ENCODE peak calls at places on chromosomes 11 and 22, in five cellular contexts. One of them, this sample, is unnamed. For H3K27me3 and H3K4me1, the result is how much of the 10 kb centered on the place peaks cover.

GRCh38 chr22:39543095-39543494 is 10.5 kb upstream of the RPS19BP1 start:
- DNase-seq in neural progenitor cell: peak
- DNase-seq in HAP-1: peak
- DNase-seq in SK-N-SH: peak
- DNase-seq in right cardiac atrium: no peak
- DNase-seq in this sample: no peak

GRCh38 chr11:122242731-122243130 is 126.7 kb upstream of the BLID start:
- DNase-seq in right cardiac atrium: no peak
- DNase-seq in SK-N-SH: no peak
- DNase-seq in neural progenitor cell: no peak
- DNase-seq in HAP-1: no peak
- DNase-seq in this sample: no peak

GRCh38 chr11:47858169-47858543 is 10.0 kb upstream of the NUP160 start:
- DNase-seq in right cardiac atrium: no peak
- DNase-seq in HAP-1: no peak
- DNase-seq in SK-N-SH: no peak
- DNase-seq in neural progenitor cell: no peak
- DNase-seq in this sample: no peak

GRCh38 chr11:3105791-3106735 is 48.8 kb upstream of the CARS1 start:
- DNase-seq in SK-N-SH: peak
- DNase-seq in neural progenitor cell: no peak
- DNase-seq in right cardiac atrium: peak
- DNase-seq in HAP-1: peak
- DNase-seq in this sample: no peak

GRCh38 chr11:28529540-28530410 is 421.6 kb downstream of the METTL15 start:
- DNase-seq in SK-N-SH: peak
- DNase-seq in neural progenitor cell: peak
- DNase-seq in right cardiac atrium: no peak
- DNase-seq in HAP-1: peak
- DNase-seq in this sample: no peak

GRCh38 chr11:33310720-33311500 is 53.7 kb downstream of the HIPK3 start:
- DNase-seq in right cardiac atrium: no peak
- DNase-seq in neural progenitor cell: peak
- DNase-seq in SK-N-SH: no peak
- DNase-seq in HAP-1: peak
- DNase-seq in this sample: no peak

GRCh38 chr11:44992181-44992582 is 41.5 kb upstream of the TP53I11 start:
- DNase-seq in HAP-1: no peak
- DNase-seq in right cardiac atrium: no peak
- DNase-seq in neural progenitor cell: no peak
- DNase-seq in SK-N-SH: no peak
- DNase-seq in this sample: no peak

GRCh38 chr11:34609187-34609751 is 11.6 kb upstream of the EHF start:
- DNase-seq in neural progenitor cell: no peak
- DNase-seq in SK-N-SH: no peak
- DNase-seq in right cardiac atrium: no peak
- DNase-seq in HAP-1: no peak
- DNase-seq in this sample: no peak

GRCh38 chr11:67356867-67357561 is 3.7 kb upstream of the POLD4 start:
- DNase-seq in SK-N-SH: peak
- DNase-seq in HAP-1: peak
- DNase-seq in right cardiac atrium: peak
- DNase-seq in neural progenitor cell: peak
- DNase-seq in this sample: peak

GRCh38 chr11:10012068-10012467 is 282.0 kb downstream of the SBF2 start:
- DNase-seq in SK-N-SH: no peak
- DNase-seq in neural progenitor cell: no peak
- DNase-seq in HAP-1: no peak
- DNase-seq in right cardiac atrium: no peak
- DNase-seq in this sample: no peak
- H3K27me3 ChIP-seq in SK-N-SH: under half
- H3K27me3 ChIP-seq in neural progenitor cell: under half
- H3K27me3 ChIP-seq in HAP-1: under half
- H3K27me3 ChIP-seq in right cardiac atrium: under half
- H3K27me3 ChIP-seq in this sample: under half

DNA sequence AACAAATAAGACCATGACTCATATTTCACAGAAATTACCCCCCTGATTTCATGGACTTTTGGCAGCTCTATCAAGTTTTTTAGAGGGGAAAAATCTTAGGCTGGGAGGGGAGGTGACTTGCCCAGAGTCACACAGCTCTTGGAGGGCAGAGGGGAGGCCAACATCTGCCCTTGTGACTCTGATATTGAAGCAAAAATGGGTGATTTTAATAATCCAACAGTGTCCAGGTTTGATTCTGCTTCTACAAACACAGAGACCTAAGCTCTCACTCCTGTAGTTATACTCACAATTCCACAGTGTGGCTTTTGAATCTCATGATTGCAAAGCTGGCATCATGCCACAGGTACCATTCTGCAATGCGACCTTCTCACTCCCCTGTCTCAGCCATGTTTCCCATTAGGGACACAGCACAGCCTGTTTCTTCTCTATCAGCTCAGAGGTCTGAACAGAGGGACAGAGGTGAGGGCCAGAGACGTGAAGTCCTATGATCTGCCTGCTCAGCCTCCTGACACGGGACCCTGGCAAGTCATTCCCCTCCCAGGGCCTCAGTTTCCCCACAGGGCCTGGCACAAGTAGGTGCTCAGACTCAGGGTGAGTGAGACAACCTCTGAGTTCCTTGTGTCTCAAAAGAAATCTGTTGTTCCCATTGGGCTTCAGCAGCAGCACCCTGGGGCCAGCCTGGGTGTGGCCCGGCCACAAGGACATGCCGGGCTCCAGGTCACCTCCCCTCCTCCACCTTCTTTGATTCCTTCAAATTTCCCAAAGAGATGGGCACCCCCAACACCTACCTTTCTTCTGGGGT is 778 bp downstream of the APOL2 start:
- DNase-seq in HAP-1: no peak
- DNase-seq in right cardiac atrium: no peak
- DNase-seq in SK-N-SH: peak
- DNase-seq in neural progenitor cell: no peak
- DNase-seq in this sample: no peak
- H3K4me3 ChIP-seq in HAP-1: peak
- H3K4me3 ChIP-seq in right cardiac atrium: peak
- H3K4me3 ChIP-seq in SK-N-SH: peak
- H3K4me3 ChIP-seq in neural progenitor cell: peak
- H3K4me3 ChIP-seq in this sample: peak

GRCh38 chr11:9757809-9758675 is 94.2 kb downstream of the SWAP70 start:
- DNase-seq in right cardiac atrium: peak
- DNase-seq in SK-N-SH: peak
- DNase-seq in neural progenitor cell: peak
- DNase-seq in HAP-1: peak
- DNase-seq in this sample: peak

GRCh38 chr11:9754041-9754471 is 90.2 kb downstream of the SWAP70 start:
- DNase-seq in SK-N-SH: no peak
- DNase-seq in right cardiac atrium: no peak
- DNase-seq in HAP-1: no peak
- DNase-seq in neural progenitor cell: no peak
- DNase-seq in this sample: no peak

GRCh38 chr11:9755561-9755960 is 91.7 kb downstream of the SWAP70 start:
- DNase-seq in neural progenitor cell: no peak
- DNase-seq in SK-N-SH: no peak
- DNase-seq in right cardiac atrium: no peak
- DNase-seq in HAP-1: no peak
- DNase-seq in this sample: no peak

GRCh38 chr11:9756878-9757277 is 93.0 kb downstream of the SWAP70 start:
- DNase-seq in HAP-1: no peak
- DNase-seq in right cardiac atrium: no peak
- DNase-seq in SK-N-SH: no peak
- DNase-seq in neural progenitor cell: no peak
- DNase-seq in this sample: no peak

GRCh38 chr11:9756461-9756860 is 92.6 kb downstream of the SWAP70 start:
- DNase-seq in neural progenitor cell: no peak
- DNase-seq in SK-N-SH: no peak
- DNase-seq in HAP-1: no peak
- DNase-seq in right cardiac atrium: no peak
- DNase-seq in this sample: no peak
- H3K4me1 ChIP-seq in neural progenitor cell: under half
- H3K4me1 ChIP-seq in SK-N-SH: under half
- H3K4me1 ChIP-seq in HAP-1: under half
- H3K4me1 ChIP-seq in right cardiac atrium: under half
- H3K4me1 ChIP-seq in this sample: under half

DNA sequence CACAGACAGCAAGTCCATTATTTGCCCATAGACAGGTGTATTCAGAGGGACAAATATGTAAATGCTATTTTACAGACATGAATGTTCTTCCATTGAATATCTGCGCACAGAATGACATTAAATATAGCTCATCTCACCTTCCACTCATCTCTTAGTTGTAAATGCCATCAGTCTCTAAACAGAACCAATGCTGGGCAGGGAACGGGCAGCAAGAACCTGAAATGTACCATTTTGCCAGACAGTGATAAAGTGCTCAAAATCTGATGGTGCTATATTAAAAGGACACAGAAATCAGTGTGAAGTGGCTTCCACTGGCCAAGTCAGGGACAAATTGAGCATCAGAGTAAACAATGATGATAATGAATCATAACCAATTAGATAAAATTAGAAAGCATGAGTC is 10.0 kb upstream of the OR8B4 start:
- DNase-seq in right cardiac atrium: no peak
- DNase-seq in SK-N-SH: no peak
- DNase-seq in HAP-1: no peak
- DNase-seq in neural progenitor cell: no peak
- DNase-seq in this sample: no peak
- H3K27me3 ChIP-seq in right cardiac atrium: under half
- H3K27me3 ChIP-seq in SK-N-SH: under half
- H3K27me3 ChIP-seq in HAP-1: under half
- H3K27me3 ChIP-seq in neural progenitor cell: under half
- H3K27me3 ChIP-seq in this sample: under half

GRCh38 chr11:8017894-8018741 is 31.0 kb downstream of the EIF3F start:
- DNase-seq in SK-N-SH: no peak
- DNase-seq in HAP-1: no peak
- DNase-seq in neural progenitor cell: peak
- DNase-seq in right cardiac atrium: no peak
- DNase-seq in this sample: no peak
- H3K4me3 ChIP-seq in SK-N-SH: peak
- H3K4me3 ChIP-seq in HAP-1: peak
- H3K4me3 ChIP-seq in neural progenitor cell: peak
- H3K4me3 ChIP-seq in right cardiac atrium: peak
- H3K4me3 ChIP-seq in this sample: peak

This sample was measured in naive thymus-derived CD4-positive, alpha-beta T cell.